ENCODE peak calls at places on chromosomes 5 and 9, in eight cellular contexts. I is A549, N is tibial artery, X is GM20000, T is WTC11, K is endodermal cell, Q is GM12864, M is spleen. Z is an unnamed sample.

GRCh38 chr9:35618325-35618727 is at the start of gene CD72:
- DNase-seq in I (no peak), N (no peak), X (peak; percentile 59), T (no peak), K (no peak), Q (no peak), M (peak; percentile 83), Z (peak; percentile 53)

GRCh38 chr5:12023614-12024241 is 119.5 kb upstream of the CTNND2 start:
- DNase-seq in I (no peak), N (no peak), X (peak; percentile 9), T (no peak), K (no peak), Q (peak; percentile 3), M (no peak), Z (peak; percentile 11)

GRCh38 chr5:45694255-45694834 is 1.8 kb downstream of the HCN1 start:
- DNase-seq in I (no peak), N (no peak), X (no peak), T (no peak), K (peak; percentile 50), Q (no peak), M (no peak), Z (no peak)

GRCh38 chr5:154467655-154468354 is 10.2 kb downstream of the HAND1 start:
- DNase-seq in I (peak; percentile 94), N (peak; percentile 60), X (peak; percentile 87), T (peak; percentile 90), K (peak; percentile 95), Q (no peak), M (peak; percentile 94), Z (peak; percentile 86)

GRCh38 chr9:134607971-134608370 is 33.6 kb upstream of the COL5A1 start:
- DNase-seq in I (no peak), N (no peak), X (no peak), T (no peak), K (peak; percentile 20), Q (no peak), M (no peak), Z (no peak)

GRCh38 chr5:77080905-77081304 is 6.2 kb downstream of the ZBED3 start:
- DNase-seq in I (no peak), N (no peak), X (no peak), T (no peak), K (no peak), Q (no peak), M (no peak), Z (no peak)

GRCh38 chr5:148976569-148977321 is 86.1 kb downstream of the SH3TC2 start:
- DNase-seq in I (no peak), N (no peak), X (no peak), T (no peak), K (no peak), Q (no peak), M (no peak), Z (no peak)

GRCh38 chr5:172583931-172584511 is 57.0 kb upstream of the NEURL1B start:
- DNase-seq in I (no peak), N (no peak), X (no peak), T (no peak), K (no peak), Q (no peak), M (peak; percentile 46), Z (no peak)

GRCh38 chr5:138503487-138504270 is 38.4 kb downstream of the EGR1 start:
- DNase-seq in I (peak; percentile 86), N (peak; percentile 39), X (peak; percentile 65), T (peak; percentile 27), K (peak; percentile 81), Q (peak; percentile 8), M (no peak), Z (peak; percentile 70)

GRCh38 chr9:34989946-34990635 is 546 bp downstream of the DNAJB5 start:
- DNase-seq in I (no peak), N (peak; percentile 74), X (no peak), T (peak; percentile 87), K (peak; percentile 94), Q (no peak), M (peak; percentile 87), Z (peak; percentile 56)

GRCh38 chr5:116135344-116135743 is 50.5 kb downstream of the COMMD10 start:
- DNase-seq in I (no peak), N (no peak), X (peak; percentile 32), T (no peak), K (no peak), Q (peak; percentile 36), M (no peak), Z (peak; percentile 46)

GRCh38 chr9:22389271-22389670 is 57.4 kb upstream of the DMRTA1 start:
- DNase-seq in I (no peak), N (no peak), X (no peak), T (no peak), K (peak; percentile 54), Q (no peak), M (no peak), Z (no peak)

GRCh38 chr5:176676361-176676824 is 29.1 kb downstream of the TSPAN17 start:
- DNase-seq in I (peak; percentile 40), N (no peak), X (peak; percentile 69), T (no peak), K (no peak), Q (no peak), M (no peak), Z (peak; percentile 60)

GRCh38 chr5:19002111-19002510 is 985.9 kb downstream of the CDH18 start:
- DNase-seq in I (no peak), N (no peak), X (no peak), T (no peak), K (no peak), Q (no peak), M (no peak), Z (no peak)

GRCh38 chr9:69044226-69045219 is 9.0 kb downstream of the FXN start:
- DNase-seq in I (no peak), N (no peak), X (no peak), T (no peak), K (peak; percentile 66), Q (no peak), M (no peak), Z (no peak)

GRCh38 chr5:96702503-96703383 is 40.6 kb downstream of the CAST start:
- DNase-seq in I (peak; percentile 94), N (peak; percentile 96), X (peak; percentile 74), T (peak; percentile 71), K (peak; percentile 90), Q (no peak), M (peak; percentile 92), Z (peak; percentile 74)

GRCh38 chr5:33944543-33945132 is 8.5 kb downstream of the RXFP3 start:
- DNase-seq in I (no peak), N (no peak), X (no peak), T (peak; percentile 21), K (peak; percentile 68), Q (no peak), M (no peak), Z (no peak)

GRCh38 chr9:37259906-37260305 is 139.5 kb downstream of the ZCCHC7 start:
- DNase-seq in I (no peak), N (no peak), X (no peak), T (no peak), K (no peak), Q (no peak), M (no peak), Z (no peak)

GRCh38 chr5:163757344-163757743 is 251.9 kb downstream of the MAT2B start:
- DNase-seq in I (no peak), N (no peak), X (no peak), T (no peak), K (no peak), Q (no peak), M (no peak), Z (no peak)

GRCh38 chr9:89542461-89543021 is 44.6 kb upstream of the SEMA4D start:
- DNase-seq in I (no peak), N (no peak), X (no peak), T (no peak), K (peak; percentile 38), Q (no peak), M (peak; percentile 83), Z (no peak)

GRCh38 chr5:143213851-143214363 is 189.6 kb downstream of the NR3C1 start:
- DNase-seq in I (no peak), N (no peak), X (peak; percentile 63), T (no peak), K (no peak), Q (peak; percentile 95), M (no peak), Z (peak; percentile 79)
- TF ChIP-seq CTCF in I (no peak), N (no peak), X (no peak), T (no peak), K (no peak), Q (peak; percentile 29), M (no peak), Z (no peak)

GRCh38 chr5:10030219-10030831 is 219.4 kb downstream of the ATPSCKMT start:
- DNase-seq in I (no peak), N (no peak), X (no peak), T (peak; percentile 59), K (peak; percentile 88), Q (peak; percentile 8), M (no peak), Z (no peak)
- TF ChIP-seq CTCF in I (no peak), N (no peak), X (no peak), T (no peak), K (peak; percentile 84), Q (peak; percentile 42), M (no peak), Z (peak; percentile 21)

GRCh38 chr5:7849531-7850240 is 1.2 kb downstream of the CFAP90 start:
- DNase-seq in I (no peak), N (no peak), X (peak; percentile 37), T (peak; percentile 49), K (no peak), Q (no peak), M (no peak), Z (no peak)
- TF ChIP-seq CTCF in I (peak; percentile 16), N (no peak), X (no peak), T (no peak), K (peak; percentile 58), Q (no peak), M (no peak), Z (no peak)

DNA sequence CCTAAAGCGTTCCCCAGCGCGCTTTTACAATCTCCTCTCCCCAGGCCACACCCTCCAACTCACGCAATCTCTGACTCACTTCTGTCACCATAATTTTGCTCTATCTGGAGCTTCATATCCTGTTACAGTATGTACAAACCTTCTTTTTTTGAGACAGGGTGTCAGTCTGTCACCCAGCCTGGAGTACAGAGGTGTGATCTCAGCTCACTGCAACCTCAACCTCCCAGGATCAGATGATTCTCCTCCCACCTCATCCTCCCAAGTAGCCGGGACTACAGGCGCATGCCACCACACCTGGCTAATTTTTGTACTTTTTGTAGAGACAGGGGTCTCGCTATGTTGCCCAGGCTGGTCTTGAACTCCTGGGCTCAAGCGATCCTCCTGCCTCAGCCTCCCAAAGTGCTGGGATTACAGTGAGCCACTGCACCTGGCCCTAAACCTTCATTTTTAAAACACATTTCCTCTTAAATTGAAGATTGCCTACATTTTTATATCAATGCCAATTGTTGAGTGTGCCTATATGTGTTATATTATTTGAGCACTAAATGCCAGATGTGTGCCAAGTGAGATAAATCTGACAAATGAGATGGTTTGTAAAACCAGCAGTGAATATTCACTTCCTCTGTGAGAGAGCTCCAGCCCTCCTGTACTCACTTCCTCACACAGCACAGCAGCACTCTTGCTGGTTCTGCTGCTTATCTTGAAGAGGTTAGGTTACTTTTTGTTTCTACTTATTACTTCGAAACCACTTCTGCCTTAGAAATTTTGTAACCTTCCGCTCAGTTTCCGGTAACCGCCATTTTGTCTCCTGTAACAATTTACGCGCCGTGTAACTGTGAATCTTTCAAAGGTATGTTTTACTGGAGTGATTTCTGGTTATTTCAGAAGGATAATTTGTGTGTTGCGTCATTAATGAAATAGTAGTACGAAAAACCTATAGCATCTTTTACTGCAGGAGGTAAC is 57.9 kb downstream of the DOCK8 start:
- DNase-seq in I (no peak), N (no peak), X (peak; percentile 78), T (no peak), K (no peak), Q (peak; percentile 94), M (peak; percentile 82), Z (peak; percentile 77)
- TF ChIP-seq CTCF in I (no peak), N (no peak), X (no peak), T (no peak), K (no peak), Q (no peak), M (no peak), Z (no peak)